ENCODE peak calls at places on chromosomes 4 and X, in six cellular contexts. One of them, this sample, is unnamed.

GRCh38 chrX:154090731-154091130 is 6.8 kb downstream of the MECP2 start:
- DNase-seq in H9: no peak
- DNase-seq in IMR-90: no peak
- DNase-seq in trophoblast cell: no peak
- DNase-seq in neuronal stem cell: no peak
- DNase-seq in mesendoderm: no peak
- DNase-seq in this sample: no peak

GRCh38 chrX:40243699-40244098 is 145.9 kb upstream of the BCOR start:
- DNase-seq in H9: no peak
- DNase-seq in IMR-90: no peak
- DNase-seq in trophoblast cell: peak
- DNase-seq in neuronal stem cell: peak
- DNase-seq in mesendoderm: no peak
- DNase-seq in this sample: peak

GRCh38 chr4:10161840-10162239 is 45.2 kb upstream of the WDR1 start:
- DNase-seq in H9: no peak
- DNase-seq in IMR-90: no peak
- DNase-seq in trophoblast cell: no peak
- DNase-seq in neuronal stem cell: no peak
- DNase-seq in mesendoderm: no peak
- DNase-seq in this sample: no peak

GRCh38 chr4:109214622-109215350 is 87.7 kb downstream of the COL25A1 start:
- DNase-seq in H9: no peak
- DNase-seq in IMR-90: no peak
- DNase-seq in trophoblast cell: no peak
- DNase-seq in neuronal stem cell: no peak
- DNase-seq in mesendoderm: no peak
- DNase-seq in this sample: peak

GRCh38 chr4:14862881-14863280 is 139.4 kb upstream of the CPEB2 start:
- DNase-seq in H9: peak
- DNase-seq in IMR-90: no peak
- DNase-seq in trophoblast cell: no peak
- DNase-seq in neuronal stem cell: no peak
- DNase-seq in mesendoderm: no peak
- DNase-seq in this sample: no peak

GRCh38 chr4:133355636-133356035 is 206.5 kb downstream of the PCDH10 start:
- DNase-seq in H9: no peak
- DNase-seq in IMR-90: no peak
- DNase-seq in trophoblast cell: no peak
- DNase-seq in neuronal stem cell: no peak
- DNase-seq in mesendoderm: peak
- DNase-seq in this sample: peak

GRCh38 chr4:30720021-30720655 is at the start of gene PCDH7:
- DNase-seq in H9: peak
- DNase-seq in IMR-90: peak
- DNase-seq in trophoblast cell: peak
- DNase-seq in neuronal stem cell: peak
- DNase-seq in mesendoderm: peak
- DNase-seq in this sample: peak

GRCh38 chrX:56233682-56234081 is 1.5 kb downstream of the KLF8 start:
- DNase-seq in H9: peak
- DNase-seq in IMR-90: no peak
- DNase-seq in trophoblast cell: peak
- DNase-seq in neuronal stem cell: no peak
- DNase-seq in mesendoderm: peak
- DNase-seq in this sample: peak

GRCh38 chr4:14269824-14270223 is 642.3 kb upstream of the BOD1L1 start:
- DNase-seq in H9: no peak
- DNase-seq in IMR-90: no peak
- DNase-seq in trophoblast cell: peak
- DNase-seq in neuronal stem cell: no peak
- DNase-seq in mesendoderm: no peak
- DNase-seq in this sample: no peak

DNA sequence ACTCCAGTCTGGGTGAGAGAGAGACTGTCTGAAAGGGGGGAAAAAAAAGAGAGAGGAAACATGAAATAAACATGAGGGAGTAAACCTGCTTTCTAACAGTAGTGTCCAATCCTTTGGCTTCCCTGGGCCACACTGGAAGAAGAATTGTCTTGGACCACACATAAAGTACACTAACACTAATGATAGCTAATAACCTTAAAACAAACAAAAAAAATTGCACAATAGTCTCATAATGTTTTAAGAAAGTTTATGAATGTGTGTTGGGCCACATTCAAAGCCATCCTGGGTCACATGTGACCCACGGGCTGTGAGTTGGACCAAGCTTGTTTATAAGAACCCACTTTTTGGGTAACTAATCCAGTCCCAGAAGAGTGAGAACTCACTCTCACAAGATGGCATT is 30.3 kb downstream of the PDS5A start:
- DNase-seq in H9: no peak
- DNase-seq in IMR-90: no peak
- DNase-seq in trophoblast cell: no peak
- DNase-seq in neuronal stem cell: no peak
- DNase-seq in mesendoderm: no peak
- DNase-seq in this sample: peak
- H3K4ac ChIP-seq in H9: no peak
- H3K4ac ChIP-seq in IMR-90: no peak
- H3K4ac ChIP-seq in trophoblast cell: peak
- H3K4ac ChIP-seq in neuronal stem cell: no peak
- H3K4ac ChIP-seq in mesendoderm: no peak
- H3K4ac ChIP-seq in this sample: no peak

DNA sequence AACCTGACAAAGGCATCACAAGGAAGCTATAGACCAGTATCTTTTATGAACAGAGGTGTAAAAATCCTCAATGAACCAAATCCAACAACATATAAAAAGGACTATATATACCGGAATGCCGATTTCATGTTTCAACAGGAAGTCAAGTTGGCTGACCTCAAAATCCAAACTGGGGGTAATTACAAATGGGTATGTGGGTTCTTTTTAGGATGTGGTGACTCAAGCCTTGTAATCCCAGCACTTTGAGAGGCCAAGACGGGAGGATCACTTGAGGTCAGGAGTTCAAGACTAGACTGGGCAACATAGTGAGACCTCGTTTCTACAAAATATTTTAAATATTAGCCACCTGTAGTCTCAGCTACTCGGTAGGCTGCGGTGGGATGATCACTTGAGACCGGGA is 10.4 kb downstream of the PRSS48 start:
- DNase-seq in H9: no peak
- DNase-seq in IMR-90: no peak
- DNase-seq in trophoblast cell: no peak
- DNase-seq in neuronal stem cell: no peak
- DNase-seq in mesendoderm: no peak
- DNase-seq in this sample: no peak
- H2AK5ac ChIP-seq in H9: no peak
- H2AK5ac ChIP-seq in IMR-90: no peak
- H2AK5ac ChIP-seq in trophoblast cell: no peak
- H2AK5ac ChIP-seq in neuronal stem cell: no peak
- H2AK5ac ChIP-seq in mesendoderm: no peak
- H2AK5ac ChIP-seq in this sample: no peak

DNA sequence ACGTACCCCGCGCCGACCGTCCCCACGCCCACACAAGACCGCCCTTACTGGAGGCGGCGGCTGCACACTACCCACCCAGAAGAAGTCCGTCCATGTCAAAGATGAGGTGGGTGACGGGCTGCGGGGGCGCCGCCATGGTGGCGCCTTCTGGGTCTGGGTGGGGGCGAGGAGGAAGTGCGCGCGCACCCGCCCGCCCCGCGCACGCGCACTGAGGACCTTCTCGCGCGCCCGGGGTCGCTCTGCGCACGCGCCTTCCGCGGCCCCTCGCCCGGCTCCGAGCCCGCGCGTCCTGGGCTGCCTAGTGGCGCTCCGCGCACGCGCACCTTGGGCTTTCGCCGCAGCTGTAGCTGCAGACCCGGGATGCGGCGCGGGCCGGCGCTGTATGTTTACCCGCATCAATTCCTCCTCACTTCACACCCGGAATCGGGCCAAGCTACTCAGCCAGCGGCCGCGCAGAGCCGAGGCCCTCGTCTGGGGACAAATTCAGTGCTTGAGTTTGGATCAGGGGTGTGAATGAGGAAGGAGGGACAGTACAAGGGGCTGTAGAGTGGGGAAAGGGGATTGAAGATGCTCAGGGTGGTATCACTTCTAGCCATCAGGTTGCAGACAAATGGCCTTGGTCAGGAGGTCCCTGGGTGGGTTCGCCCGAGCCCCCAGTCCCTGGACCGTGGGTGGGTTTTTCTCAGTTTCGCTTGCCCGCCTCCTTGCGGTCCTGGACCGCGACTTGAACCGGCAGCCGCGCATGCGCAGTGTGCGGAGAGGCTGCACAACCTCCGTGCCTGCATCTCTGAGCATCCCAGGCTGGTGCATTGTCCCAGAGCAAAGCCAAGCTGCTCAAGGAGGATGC is at the start of gene PUDP:
- DNase-seq in H9: peak
- DNase-seq in IMR-90: peak
- DNase-seq in trophoblast cell: peak
- DNase-seq in neuronal stem cell: peak
- DNase-seq in mesendoderm: peak
- DNase-seq in this sample: peak
- H3K4ac ChIP-seq in H9: no peak
- H3K4ac ChIP-seq in IMR-90: peak
- H3K4ac ChIP-seq in trophoblast cell: peak
- H3K4ac ChIP-seq in neuronal stem cell: no peak
- H3K4ac ChIP-seq in mesendoderm: no peak
- H3K4ac ChIP-seq in this sample: peak

GRCh38 chr4:7853271-7853670 is 86.4 kb downstream of the AFAP1 start:
- DNase-seq in H9: no peak
- DNase-seq in IMR-90: no peak
- DNase-seq in trophoblast cell: no peak
- DNase-seq in neuronal stem cell: no peak
- DNase-seq in mesendoderm: no peak
- DNase-seq in this sample: no peak
- H2AK5ac ChIP-seq in H9: no peak
- H2AK5ac ChIP-seq in IMR-90: peak
- H2AK5ac ChIP-seq in trophoblast cell: no peak
- H2AK5ac ChIP-seq in neuronal stem cell: no peak
- H2AK5ac ChIP-seq in mesendoderm: no peak
- H2AK5ac ChIP-seq in this sample: no peak

DNA sequence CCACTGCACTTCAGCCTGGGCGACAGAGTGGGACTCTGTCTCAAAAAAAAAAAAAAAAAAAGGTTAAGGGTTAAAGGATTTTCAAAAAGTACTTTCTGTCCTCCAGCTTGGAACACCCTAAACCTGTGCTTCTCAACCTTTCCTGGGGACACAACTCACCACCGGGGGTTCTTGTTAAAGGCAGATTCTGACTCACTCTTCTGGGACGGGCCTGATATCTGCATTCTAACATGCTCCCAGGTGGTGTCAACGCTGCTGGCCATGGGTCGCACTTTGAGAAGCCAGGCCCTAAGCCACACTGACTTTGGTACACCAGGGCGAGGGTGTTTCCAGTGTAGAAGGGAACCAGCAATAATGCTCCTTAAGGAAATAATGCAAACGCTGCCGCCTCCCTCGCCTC is 46.1 kb downstream of the AFAP1 start:
- DNase-seq in H9: no peak
- DNase-seq in IMR-90: peak
- DNase-seq in trophoblast cell: peak
- DNase-seq in neuronal stem cell: no peak
- DNase-seq in mesendoderm: peak
- DNase-seq in this sample: no peak
- H3K4ac ChIP-seq in H9: no peak
- H3K4ac ChIP-seq in IMR-90: peak
- H3K4ac ChIP-seq in trophoblast cell: no peak
- H3K4ac ChIP-seq in neuronal stem cell: no peak
- H3K4ac ChIP-seq in mesendoderm: no peak
- H3K4ac ChIP-seq in this sample: no peak

DNA sequence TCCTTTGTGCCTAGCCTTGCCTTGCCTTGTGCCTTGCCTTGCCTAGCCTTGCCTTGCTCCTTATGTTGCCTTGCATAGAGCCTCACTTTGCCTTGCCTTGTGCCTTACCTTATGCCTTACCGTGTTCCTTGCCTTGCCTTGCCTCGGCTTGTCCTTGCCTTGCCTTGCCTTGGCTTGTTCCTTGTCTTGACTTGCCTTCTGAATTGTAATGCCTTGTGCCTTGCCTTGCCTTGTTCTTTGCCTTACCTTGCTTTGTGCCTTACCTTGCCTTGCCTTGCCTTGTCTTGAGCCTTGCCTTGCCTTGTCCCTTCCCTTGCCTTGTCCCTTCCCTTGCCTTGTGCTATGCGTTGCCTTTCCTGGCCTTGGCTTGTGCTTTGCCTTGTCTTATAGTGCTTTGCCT is 90.2 kb downstream of the TAB3 start:
- DNase-seq in H9: no peak
- DNase-seq in IMR-90: no peak
- DNase-seq in trophoblast cell: no peak
- DNase-seq in neuronal stem cell: no peak
- DNase-seq in mesendoderm: no peak
- DNase-seq in this sample: no peak
- H2AK5ac ChIP-seq in H9: no peak
- H2AK5ac ChIP-seq in IMR-90: no peak
- H2AK5ac ChIP-seq in trophoblast cell: no peak
- H2AK5ac ChIP-seq in neuronal stem cell: no peak
- H2AK5ac ChIP-seq in mesendoderm: no peak
- H2AK5ac ChIP-seq in this sample: no peak

DNA sequence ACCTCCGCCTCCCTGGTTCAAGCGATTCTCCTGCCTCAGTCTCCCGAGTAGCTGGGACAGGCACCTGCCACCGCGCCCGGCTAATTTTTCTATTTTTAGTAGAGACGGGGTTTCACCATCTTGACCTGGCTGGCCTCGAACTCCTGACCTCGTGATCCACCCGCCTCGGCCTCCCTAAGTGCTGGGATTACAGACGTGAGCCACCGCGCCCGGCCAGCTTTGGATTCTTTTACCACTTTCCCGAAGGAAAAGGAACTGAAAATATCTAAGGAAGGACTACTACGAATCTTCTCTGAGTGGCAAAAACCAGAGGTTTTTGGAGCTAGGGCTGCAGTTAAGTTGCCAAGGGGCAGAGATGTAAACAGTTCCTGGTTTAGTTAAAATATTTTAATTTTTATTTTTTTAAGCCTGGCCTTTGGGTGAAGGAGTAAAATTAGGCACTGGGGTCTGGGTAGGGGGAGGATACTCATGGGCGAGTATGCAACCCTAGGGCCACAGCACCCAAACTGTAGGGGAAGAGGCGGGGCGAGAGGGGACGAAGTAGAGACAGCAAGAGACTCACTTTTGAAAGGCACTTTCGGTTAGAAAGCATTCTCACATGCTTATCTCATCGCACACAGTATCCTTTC is 525 bp upstream of the CISD2 start:
- DNase-seq in H9: no peak
- DNase-seq in IMR-90: no peak
- DNase-seq in trophoblast cell: no peak
- DNase-seq in neuronal stem cell: no peak
- DNase-seq in mesendoderm: no peak
- DNase-seq in this sample: no peak
- H3K4ac ChIP-seq in H9: no peak
- H3K4ac ChIP-seq in IMR-90: peak
- H3K4ac ChIP-seq in trophoblast cell: peak
- H3K4ac ChIP-seq in neuronal stem cell: no peak
- H3K4ac ChIP-seq in mesendoderm: peak
- H3K4ac ChIP-seq in this sample: peak